ENCODE peak calls at places on chromosomes 6 and 20, in four cellular contexts. A is H1, I is Panc1, R is GM06990. E is an unnamed sample. For H3K36me3, the result is how much of the 10 kb centered on the place peaks cover.

GRCh38 chr6:127459231-127459641 is at the start of gene KIAA0408:
- DNase-seq in A (no peak), I (no peak), R (no peak), E (peak)

GRCh38 chr6:162258647-162259046 is 468.9 kb downstream of the PRKN start:
- DNase-seq in R (no peak), A (no peak), I (no peak), E (no peak)

GRCh38 chr6:157529654-157530039 is 148.7 kb downstream of the ZDHHC14 start:
- DNase-seq in A (no peak), I (no peak), R (no peak), E (no peak)

GRCh38 chr6:43733471-43734293 is 36.3 kb upstream of the VEGFA start:
- DNase-seq in R (no peak), A (no peak), I (no peak), E (no peak)

GRCh38 chr6:53741417-53741816 is 53.4 kb upstream of the LRRC1 start:
- DNase-seq in A (no peak), R (no peak), I (no peak), E (no peak)

GRCh38 chr20:54662064-54662463 is 186.7 kb downstream of the DOK5 start:
- DNase-seq in R (no peak), A (no peak), I (no peak), E (no peak)

GRCh38 chr6:5116243-5116991 is 31.3 kb downstream of the PPP1R3G start:
- DNase-seq in R (no peak), I (no peak), A (no peak), E (no peak)

GRCh38 chr6:137323860-137324259 is 104.7 kb upstream of the IFNGR1 start:
- DNase-seq in A (no peak), I (no peak), R (no peak), E (no peak)

GRCh38 chr6:2448826-2449571 is 203.6 kb upstream of the GMDS start:
- DNase-seq in I (peak), R (no peak), A (no peak), E (peak)

GRCh38 chr6:36924778-36925396 is 29.7 kb upstream of the PI16 start:
- DNase-seq in R (no peak), A (no peak), I (no peak), E (no peak)

GRCh38 chr20:23350855-23351838 is 556 bp downstream of the NXT1 start:
- DNase-seq in A (peak), R (peak), I (no peak), E (peak)

GRCh38 chr6:168105813-168106660 is 27.0 kb upstream of the FRMD1 start:
- DNase-seq in A (no peak), I (no peak), R (no peak), E (no peak)

GRCh38 chr20:23441850-23442313 is 2.4 kb downstream of the CSTL1 start:
- DNase-seq in I (peak), A (peak), R (no peak), E (peak)

GRCh38 chr6:35388772-35389352 is 46.5 kb downstream of the PPARD start:
- DNase-seq in I (no peak), A (no peak), R (no peak), E (no peak)

GRCh38 chr6:141562801-141563763 is 569.6 kb upstream of the GJE1 start:
- DNase-seq in I (peak), R (peak), A (no peak), E (peak)

GRCh38 chr6:169752074-169752623 is 727 bp downstream of the ERMARD start:
- DNase-seq in I (no peak), R (no peak), A (no peak), E (no peak)

GRCh38 chr6:169755162-169755561 is 3.7 kb downstream of the ERMARD start:
- DNase-seq in R (no peak), I (no peak), A (no peak), E (no peak)

GRCh38 chr6:169746556-169746955 is 4.8 kb downstream of the DYNLT2 start:
- DNase-seq in I (no peak), A (no peak), R (no peak), E (no peak)

GRCh38 chr6:169751242-169752073 is at the start of the genes DYNLT2 and ERMARD:
- DNase-seq in A (peak), R (peak), I (peak), E (peak)
- TF ChIP-seq CTCF in A (peak), R (peak), I (peak), E (peak)

GRCh38 chr20:46393967-46394366 is 12.4 kb downstream of the ELMO2 start:
- DNase-seq in R (no peak), I (no peak), A (no peak), E (no peak)
- H3K36me3 ChIP-seq in R (under half), I (under half), A (under half), E (under half)

GRCh38 chr6:14921170-14921569 is 324.7 kb upstream of the JARID2 start:
- DNase-seq in A (no peak), R (no peak), I (no peak), E (no peak)
- TF ChIP-seq CTCF in A (no peak), R (no peak), I (no peak), E (no peak)

DNA sequence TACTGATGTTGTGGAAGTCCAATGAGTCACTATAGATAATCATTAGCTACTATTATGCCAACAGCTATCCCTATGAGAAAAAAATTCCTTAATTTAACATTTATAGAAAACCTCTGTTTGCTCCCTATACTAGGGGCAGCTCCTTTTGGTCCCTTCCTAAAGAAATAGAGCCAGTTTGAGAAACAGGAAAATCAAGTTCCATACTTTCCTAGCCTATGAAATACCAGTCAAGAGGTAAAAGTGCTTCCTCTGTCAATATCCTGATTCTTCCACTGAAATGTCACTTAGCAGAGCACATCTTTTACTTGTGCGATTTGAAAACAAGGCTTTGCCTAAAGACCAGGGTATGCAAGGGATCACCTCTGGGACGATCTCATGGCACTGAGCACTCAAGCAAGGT is 14.5 kb upstream of the TRIM39 start:
- DNase-seq in R (no peak), I (no peak), A (no peak), E (no peak)
- H3K36me3 ChIP-seq in R (under half), I (under half), A (under half), E (under half)

GRCh38 chr6:122035193-122035592 is 364.3 kb upstream of the HSF2 start:
- DNase-seq in A (no peak), I (no peak), R (no peak), E (no peak)

GRCh38 chr6:122028933-122029332 is 370.5 kb upstream of the HSF2 start:
- DNase-seq in R (no peak), I (no peak), A (no peak), E (no peak)

GRCh38 chr6:122033564-122034181 is 365.8 kb upstream of the HSF2 start:
- DNase-seq in R (no peak), A (no peak), I (peak), E (peak)
- TF ChIP-seq CTCF in R (peak), A (no peak), I (peak), E (peak)

DNA sequence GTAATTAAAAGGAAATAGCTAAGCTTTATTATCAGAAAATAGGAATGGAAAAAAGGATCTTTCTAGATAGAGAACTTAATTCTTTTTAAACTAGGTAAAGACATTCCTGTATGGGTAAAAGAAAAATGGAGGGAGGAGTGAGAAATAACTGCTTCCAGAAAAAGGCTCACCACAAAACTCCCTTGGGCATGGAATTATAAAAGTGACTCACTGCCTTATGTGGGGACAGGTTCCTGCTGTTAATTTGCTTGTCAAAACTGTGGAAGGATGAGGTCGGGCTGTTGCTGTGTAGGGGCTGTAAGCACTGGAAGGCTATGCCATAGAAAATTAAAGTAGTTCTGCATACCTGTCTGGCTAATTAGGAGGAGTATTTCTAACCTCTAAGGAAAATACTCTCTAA is 158.7 kb downstream of the UBE3D start:
- DNase-seq in R (no peak), I (no peak), A (no peak), E (peak)
- H3K36me3 ChIP-seq in R (under half), I (under half), A (under half), E (under half)

DNA sequence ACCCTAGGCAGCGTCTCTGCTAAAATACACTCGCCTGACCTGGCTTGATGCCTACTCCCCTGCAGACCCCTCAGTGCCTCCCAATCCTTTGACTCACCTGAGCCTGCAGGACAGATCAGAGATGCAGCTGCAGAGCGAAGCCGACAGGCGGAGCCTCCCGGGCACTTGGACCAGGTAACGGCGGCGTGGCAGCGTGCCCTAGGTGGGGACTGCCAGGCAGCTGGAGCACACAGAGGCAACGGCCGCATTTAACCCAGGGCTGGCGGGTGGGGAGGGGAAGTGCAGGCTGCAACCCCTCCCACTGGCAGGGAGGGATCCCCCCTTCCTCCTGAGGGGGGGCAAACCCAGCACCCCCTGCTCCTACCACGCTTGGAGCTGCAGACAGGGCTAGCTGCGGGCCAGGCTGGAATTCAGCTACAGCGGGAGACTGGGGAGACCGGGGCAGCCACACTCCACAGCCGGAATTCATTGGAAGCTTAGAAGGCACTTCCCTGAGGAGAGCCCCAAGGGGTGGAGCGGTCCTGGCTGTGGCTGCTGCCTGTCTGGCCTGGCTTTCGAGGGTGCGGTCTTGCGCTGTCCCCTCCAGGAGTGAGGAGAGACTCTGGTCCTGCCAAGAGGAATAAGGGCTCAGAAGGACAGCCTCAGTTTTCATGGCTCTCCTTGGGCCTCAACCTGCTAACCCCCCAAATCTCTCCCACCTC is at the start of gene MATN4:
- DNase-seq in A (peak), R (no peak), I (no peak), E (no peak)
- TF ChIP-seq CTCF in A (peak), R (no peak), I (no peak), E (no peak)